ENCODE peak calls at places on chromosomes 12 and 14, in ten cellular contexts. M, L, U, O, A, S, K, I, P and H are unnamed samples.

GRCh38 chr12:52232916-52233461 is at the start of gene KRT7:
- DNase-seq in M (no peak), L (no peak), U (no peak), O (no peak), A (no peak), S (peak), K (peak), I (no peak), P (peak), H (no peak)

GRCh38 chr12:19298837-19299605 is 140.3 kb upstream of the AEBP2 start:
- DNase-seq in M (no peak), L (no peak), U (no peak), O (no peak), A (peak), S (no peak), K (no peak), I (no peak), P (no peak), H (no peak)

GRCh38 chr12:20213851-20214250 is 154.5 kb upstream of the PDE3A start:
- DNase-seq in M (no peak), L (no peak), U (no peak), O (no peak), A (peak), S (no peak), K (no peak), I (no peak), P (no peak), H (no peak)

GRCh38 chr14:61625171-61625570 is 70.1 kb upstream of the HIF1A start:
- DNase-seq in M (no peak), L (no peak), U (no peak), O (no peak), A (peak), S (peak), K (no peak), I (no peak), P (no peak), H (no peak)

GRCh38 chr12:74170645-74171477 is 366.8 kb upstream of the ATXN7L3B start:
- DNase-seq in M (peak), L (no peak), U (no peak), O (no peak), A (no peak), S (no peak), K (no peak), I (no peak), P (peak), H (no peak)

GRCh38 chr12:11555743-11556625 is 93.5 kb upstream of the ETV6 start:
- DNase-seq in M (no peak), L (no peak), U (no peak), O (no peak), A (no peak), S (no peak), K (no peak), I (no peak), P (no peak), H (no peak)

GRCh38 chr14:46885566-46885965 is 234.0 kb upstream of the RPL10L start:
- DNase-seq in M (no peak), L (no peak), U (no peak), O (no peak), A (no peak), S (peak), K (no peak), I (no peak), P (no peak), H (no peak)

GRCh38 chr12:27616356-27617150 is 79.7 kb upstream of the REP15 start:
- DNase-seq in M (no peak), L (no peak), U (no peak), O (no peak), A (peak), S (no peak), K (no peak), I (no peak), P (no peak), H (peak)

GRCh38 chr12:12954361-12954760 is 2.4 kb upstream of the GPRC5D start:
- DNase-seq in M (no peak), L (no peak), U (no peak), O (no peak), A (peak), S (peak), K (no peak), I (no peak), P (no peak), H (no peak)

GRCh38 chr14:36827861-36828260 is 166.2 kb downstream of the PAX9 start:
- DNase-seq in M (no peak), L (no peak), U (no peak), O (no peak), A (no peak), S (no peak), K (no peak), I (no peak), P (no peak), H (no peak)

GRCh38 chr14:67263499-67264149 is 22.4 kb downstream of the PALS1 start:
- DNase-seq in M (no peak), L (no peak), U (no peak), O (no peak), A (peak), S (no peak), K (no peak), I (no peak), P (no peak), H (peak)

GRCh38 chr12:59407799-59408198 is 188.0 kb upstream of the SLC16A7 start:
- DNase-seq in M (no peak), L (no peak), U (no peak), O (no peak), A (no peak), S (no peak), K (no peak), I (no peak), P (no peak), H (no peak)

GRCh38 chr14:101024686-101025085 is 121.2 kb upstream of the RTL1 start:
- DNase-seq in M (no peak), L (peak), U (no peak), O (no peak), A (no peak), S (no peak), K (no peak), I (no peak), P (peak), H (no peak)

GRCh38 chr14:89351364-89351957 is 65.6 kb downstream of the FOXN3 start:
- DNase-seq in M (no peak), L (no peak), U (no peak), O (no peak), A (peak), S (peak), K (peak), I (no peak), P (no peak), H (peak)

GRCh38 chr12:100716949-100717732 is 77.4 kb upstream of the ANO4 start:
- DNase-seq in M (peak), L (no peak), U (no peak), O (no peak), A (peak), S (no peak), K (peak), I (no peak), P (no peak), H (peak)

GRCh38 chr12:79997115-79997805 is 62.4 kb upstream of the PPP1R12A start:
- DNase-seq in M (no peak), L (no peak), U (no peak), O (no peak), A (peak), S (no peak), K (no peak), I (no peak), P (no peak), H (no peak)

GRCh38 chr12:25723921-25724491 is 170.9 kb upstream of the LMNTD1 start:
- DNase-seq in M (no peak), L (no peak), U (no peak), O (no peak), A (peak), S (no peak), K (no peak), I (no peak), P (no peak), H (peak)

GRCh38 chr12:14563051-14563450 is 4.6 kb downstream of the PLBD1 start:
- DNase-seq in M (no peak), L (no peak), U (no peak), O (no peak), A (no peak), S (no peak), K (no peak), I (no peak), P (no peak), H (no peak)

GRCh38 chr12:42641231-42641630 is 51.7 kb upstream of the PRICKLE1 start:
- DNase-seq in M (no peak), L (no peak), U (no peak), O (no peak), A (peak), S (no peak), K (no peak), I (no peak), P (no peak), H (peak)

GRCh38 chr12:49692851-49693250 is 14.4 kb downstream of the FMNL3 start:
- DNase-seq in M (no peak), L (no peak), U (no peak), O (no peak), A (no peak), S (no peak), K (no peak), I (no peak), P (no peak), H (no peak)

GRCh38 chr14:53044486-53044885 is 93.6 kb upstream of the FERMT2 start:
- DNase-seq in M (no peak), L (no peak), U (no peak), O (no peak), A (peak), S (no peak), K (no peak), I (no peak), P (no peak), H (peak)

GRCh38 chr12:94186461-94187237 is 38.3 kb downstream of the PLXNC1 start:
- DNase-seq in M (peak), L (no peak), U (peak), O (no peak), A (peak), S (no peak), K (peak), I (no peak), P (peak), H (peak)

GRCh38 chr14:48857366-48857765 is 728.8 kb downstream of the RPS29 start:
- DNase-seq in M (no peak), L (no peak), U (no peak), O (no peak), A (no peak), S (no peak), K (peak), I (no peak), P (no peak), H (peak)

GRCh38 chr14:23173039-23173438 is 10.4 kb downstream of the SLC7A8 start:
- DNase-seq in M (no peak), L (no peak), U (no peak), O (no peak), A (no peak), S (no peak), K (no peak), I (no peak), P (no peak), H (no peak)

GRCh38 chr14:29045237-29045636 is 278.6 kb downstream of the FOXG1 start:
- DNase-seq in M (no peak), L (no peak), U (no peak), O (no peak), A (no peak), S (no peak), K (no peak), I (no peak), P (no peak), H (no peak)

GRCh38 chr12:85804663-85805062 is 31.5 kb downstream of the RASSF9 start:
- DNase-seq in M (no peak), L (no peak), U (no peak), O (no peak), A (peak), S (no peak), K (no peak), I (no peak), P (no peak), H (no peak)

GRCh38 chr12:55653031-55653430 is 16.3 kb downstream of the OR10P1 start:
- DNase-seq in M (no peak), L (no peak), U (no peak), O (no peak), A (no peak), S (no peak), K (no peak), I (no peak), P (no peak), H (no peak)

GRCh38 chr14:99961826-99962518 is 103.2 kb upstream of the EVL start:
- DNase-seq in M (no peak), L (no peak), U (no peak), O (no peak), A (no peak), S (no peak), K (peak), I (no peak), P (no peak), H (no peak)

GRCh38 chr14:60756847-60757246 is 22.3 kb downstream of the MNAT1 start:
- DNase-seq in M (no peak), L (no peak), U (no peak), O (no peak), A (peak), S (no peak), K (no peak), I (no peak), P (no peak), H (peak)

GRCh38 chr14:37198907-37199306 is 1.2 kb downstream of the MIPOL1 start:
- DNase-seq in M (no peak), L (no peak), U (no peak), O (no peak), A (no peak), S (no peak), K (no peak), I (no peak), P (no peak), H (no peak)

GRCh38 chr12:67002711-67003110 is 266.4 kb upstream of the CAND1 start:
- DNase-seq in M (no peak), L (no peak), U (no peak), O (no peak), A (no peak), S (peak), K (no peak), I (no peak), P (no peak), H (no peak)

GRCh38 chr12:3319723-3320492 is 171.1 kb upstream of the PRMT8 start:
- DNase-seq in M (no peak), L (no peak), U (no peak), O (no peak), A (no peak), S (peak), K (no peak), I (no peak), P (peak), H (no peak)
- TF ChIP-seq CTCF in M (no peak), L (no peak), U (no peak), O (no peak), A (no peak), S (no peak), K (peak), I (no peak), P (no peak), H (no peak)

DNA sequence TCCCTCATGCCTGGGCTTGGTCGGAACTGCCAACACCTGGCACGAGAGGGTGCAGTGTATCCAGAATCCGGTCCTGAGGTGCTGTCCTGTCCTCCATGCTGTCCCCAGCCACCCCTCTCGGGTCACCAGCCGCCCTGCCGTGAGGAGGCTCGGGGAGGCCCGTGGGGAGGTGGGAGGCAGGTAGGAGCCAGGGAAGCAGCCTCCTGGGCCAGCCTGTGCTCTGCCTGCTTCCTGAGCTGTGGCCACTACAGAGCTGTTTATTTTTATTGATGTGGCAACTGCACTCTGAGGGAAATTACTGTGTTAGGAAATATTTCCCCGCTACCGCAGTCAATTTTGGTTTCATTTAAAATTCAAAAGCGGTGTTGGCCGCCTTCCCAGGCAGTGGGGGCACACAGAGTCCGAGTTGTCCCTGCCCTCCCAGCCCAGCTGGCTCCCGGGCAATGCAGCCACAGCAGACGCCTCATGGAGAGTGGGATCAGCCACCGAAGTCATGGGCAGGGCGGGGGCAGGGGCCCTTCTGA is 18.3 kb downstream of the NOC4L start:
- DNase-seq in M (peak), L (no peak), U (no peak), O (peak), A (peak), S (no peak), K (no peak), I (no peak), P (peak), H (no peak)
- H3K4me3 ChIP-seq in M (no peak), L (no peak), U (peak), O (peak), A (no peak), S (no peak), K (no peak), I (no peak), P (no peak), H (no peak)

DNA sequence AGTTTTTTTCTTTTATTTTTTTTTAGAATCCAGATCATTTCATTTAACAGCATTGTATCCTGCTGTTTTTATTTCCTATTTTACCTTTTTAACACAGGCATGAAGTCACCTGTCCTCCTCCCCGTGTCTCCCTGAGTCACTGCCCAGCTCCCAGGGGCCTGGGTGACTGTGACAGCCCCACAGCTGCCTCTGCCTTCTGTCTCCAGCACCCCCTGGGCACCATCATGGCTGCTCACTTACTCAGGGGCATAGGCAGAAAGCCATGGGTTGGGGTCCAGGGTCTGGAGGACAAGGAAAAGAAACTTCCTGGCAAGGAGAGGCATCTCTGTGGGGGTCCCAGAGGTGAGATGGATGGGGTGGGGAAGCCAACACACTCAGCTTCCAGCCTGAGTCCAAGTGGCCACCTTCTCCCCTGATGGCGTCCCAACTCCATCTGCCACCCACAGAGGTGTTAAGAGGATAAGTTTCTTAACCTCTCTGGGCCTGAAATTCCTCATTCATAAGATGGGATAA is 25.3 kb downstream of the TMEM63C start:
- DNase-seq in M (no peak), L (no peak), U (no peak), O (no peak), A (no peak), S (no peak), K (no peak), I (no peak), P (peak), H (no peak)
- TF ChIP-seq CTCF in M (no peak), L (no peak), U (no peak), O (no peak), A (no peak), S (no peak), K (peak), I (no peak), P (no peak), H (no peak)

DNA sequence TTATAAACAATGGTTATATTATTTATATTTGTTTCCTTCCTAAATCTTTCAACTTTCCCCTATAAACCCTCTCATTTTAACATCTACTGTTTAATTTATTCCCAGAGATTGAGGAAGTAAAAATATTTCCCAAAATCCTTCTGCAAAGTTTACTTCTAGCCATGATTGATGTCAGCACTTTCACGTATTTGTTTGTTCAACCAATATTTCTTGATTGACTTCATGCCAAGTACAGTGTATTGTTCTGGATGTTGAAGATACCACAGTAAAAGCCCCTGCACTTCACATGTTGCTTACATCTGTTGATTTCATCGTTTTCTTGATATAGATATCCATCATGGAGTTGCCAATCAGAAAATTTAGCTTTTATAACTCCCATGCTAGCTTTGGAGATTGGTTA is 81.8 kb downstream of the TTLL5 start:
- DNase-seq in M (no peak), L (no peak), U (no peak), O (no peak), A (no peak), S (no peak), K (no peak), I (no peak), P (no peak), H (no peak)
- H3K4me3 ChIP-seq in M (no peak), L (no peak), U (no peak), O (no peak), A (no peak), S (no peak), K (no peak), I (no peak), P (no peak), H (no peak)

GRCh38 chr14:104926619-104927431 is 2.1 kb downstream of the PLD4 start:
- DNase-seq in M (no peak), L (peak), U (peak), O (no peak), A (no peak), S (no peak), K (no peak), I (no peak), P (peak), H (no peak)
- TF ChIP-seq CTCF in M (no peak), L (no peak), U (no peak), O (peak), A (no peak), S (no peak), K (no peak), I (no peak), P (no peak), H (no peak)

GRCh38 chr12:92989715-92990484 is 60.8 kb upstream of the EEA1 start:
- DNase-seq in M (no peak), L (no peak), U (no peak), O (no peak), A (no peak), S (no peak), K (no peak), I (no peak), P (no peak), H (no peak)

GRCh38 chr12:92988622-92989130 is 59.6 kb upstream of the EEA1 start:
- DNase-seq in M (no peak), L (no peak), U (no peak), O (no peak), A (no peak), S (no peak), K (no peak), I (no peak), P (no peak), H (no peak)

GRCh38 chr12:92991134-92991533 is 62.0 kb upstream of the EEA1 start:
- DNase-seq in M (no peak), L (no peak), U (no peak), O (no peak), A (no peak), S (no peak), K (no peak), I (no peak), P (no peak), H (no peak)

GRCh38 chr12:92987362-92987761 is 58.3 kb upstream of the EEA1 start:
- DNase-seq in M (no peak), L (no peak), U (no peak), O (peak), A (peak), S (peak), K (peak), I (peak), P (no peak), H (peak)

DNA sequence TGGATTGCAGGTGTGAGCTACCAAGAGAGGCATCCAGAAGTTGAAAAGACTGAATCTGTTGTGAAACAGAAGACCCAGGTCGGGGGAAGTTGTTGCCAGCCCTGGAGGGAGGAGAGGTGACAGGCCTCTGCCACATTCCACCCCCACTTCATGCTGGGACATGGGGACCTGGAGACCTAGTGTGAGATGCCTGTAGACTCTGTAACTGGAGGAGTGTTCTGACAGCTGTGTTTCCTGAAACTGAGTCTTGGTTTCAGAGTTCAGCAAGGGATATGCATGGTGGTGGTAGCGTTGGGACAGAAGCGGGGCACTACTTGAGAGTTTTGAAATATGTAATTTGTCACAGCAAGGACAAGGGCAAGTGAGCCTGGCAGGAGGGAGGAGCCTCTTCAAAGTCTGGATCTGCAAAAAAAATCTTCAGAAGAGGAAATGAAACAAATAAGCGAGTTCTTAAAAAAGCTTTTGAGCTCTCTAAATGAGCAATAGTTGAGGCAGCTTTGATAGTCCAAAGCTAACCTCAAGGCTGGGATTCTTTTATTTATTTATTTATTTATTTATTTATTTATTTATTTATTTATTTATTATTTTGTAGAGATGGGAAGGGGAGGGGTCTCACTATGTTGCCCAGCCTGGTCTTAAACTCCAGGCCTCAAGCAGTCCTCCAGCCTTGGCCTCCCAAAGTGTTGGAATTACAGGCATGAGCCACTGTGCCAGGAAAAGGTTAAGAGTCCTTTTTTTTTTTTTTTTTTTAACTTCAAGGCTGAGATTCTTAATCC is 58.9 kb upstream of the EEA1 start:
- DNase-seq in M (peak), L (peak), U (peak), O (no peak), A (no peak), S (no peak), K (peak), I (no peak), P (no peak), H (no peak)
- H3K4me3 ChIP-seq in M (no peak), L (no peak), U (peak), O (no peak), A (no peak), S (no peak), K (no peak), I (no peak), P (no peak), H (no peak)